ENCODE peak calls at places on chromosomes 12 and 14, in seven cellular contexts. R is spleen, A is adrenal gland, J is WTC11, P is H9, Y is B cell, K is progenitor cell of endocrine pancreas. Z is an unnamed sample.

GRCh38 chr14:67158559-67158958 is 30.7 kb upstream of the GARIN2 start:
- DNase-seq in R (no peak), A (no peak), J (no peak), P (no peak), Y (no peak), K (no peak), Z (no peak)

GRCh38 chr14:58749066-58749669 is 111.4 kb downstream of the DACT1 start:
- DNase-seq in R (no peak), A (peak), J (no peak), P (no peak), Y (no peak), K (no peak), Z (no peak)

GRCh38 chr14:21215879-21216251 is 53.4 kb downstream of the HNRNPC start:
- DNase-seq in R (no peak), A (no peak), J (no peak), P (no peak), Y (no peak), K (no peak), Z (no peak)

GRCh38 chr12:124567035-124567672 is at the start of gene NCOR2:
- DNase-seq in R (peak), A (no peak), J (no peak), P (no peak), Y (peak), K (peak), Z (peak)

GRCh38 chr12:25615119-25615518 is 62.0 kb upstream of the LMNTD1 start:
- DNase-seq in R (no peak), A (peak), J (no peak), P (no peak), Y (no peak), K (no peak), Z (no peak)

GRCh38 chr12:1590083-1590979 is 4.0 kb downstream of the FBXL14 start:
- DNase-seq in R (no peak), A (no peak), J (peak), P (peak), Y (no peak), K (no peak), Z (no peak)

GRCh38 chr12:112870267-112870980 is 36.3 kb upstream of the OAS1 start:
- DNase-seq in R (no peak), A (no peak), J (no peak), P (no peak), Y (peak), K (no peak), Z (no peak)

GRCh38 chr12:131061041-131061806 is 107.5 kb downstream of the ADGRD1 start:
- DNase-seq in R (peak), A (no peak), J (no peak), P (peak), Y (no peak), K (no peak), Z (no peak)

GRCh38 chr12:95173392-95174251 is 43.6 kb downstream of the FGD6 start:
- DNase-seq in R (no peak), A (peak), J (no peak), P (no peak), Y (no peak), K (no peak), Z (no peak)

GRCh38 chr12:3973269-3973884 is 100.2 kb upstream of the PARP11 start:
- DNase-seq in R (no peak), A (no peak), J (no peak), P (peak), Y (no peak), K (no peak), Z (no peak)

GRCh38 chr12:52144512-52145227 is 47.1 kb downstream of the KRT80 start:
- DNase-seq in R (peak), A (no peak), J (no peak), P (peak), Y (no peak), K (no peak), Z (no peak)

GRCh38 chr12:99455350-99456037 is 192.1 kb upstream of the GARIN6 start:
- DNase-seq in R (no peak), A (no peak), J (peak), P (peak), Y (no peak), K (no peak), Z (no peak)

GRCh38 chr12:131097247-131098177 is 143.8 kb downstream of the ADGRD1 start:
- DNase-seq in R (peak), A (no peak), J (peak), P (peak), Y (no peak), K (no peak), Z (no peak)

GRCh38 chr12:50442178-50442908 is 41.7 kb downstream of the LARP4 start:
- DNase-seq in R (no peak), A (no peak), J (no peak), P (no peak), Y (no peak), K (no peak), Z (no peak)

GRCh38 chr12:90280564-90281058 is 572.0 kb upstream of the ATP2B1 start:
- DNase-seq in R (no peak), A (no peak), J (no peak), P (no peak), Y (peak), K (no peak), Z (no peak)

GRCh38 chr12:42568952-42569916 is 20.3 kb downstream of the PRICKLE1 start:
- DNase-seq in R (no peak), A (no peak), J (no peak), P (no peak), Y (peak), K (no peak), Z (no peak)

GRCh38 chr12:51160814-51161459 is 12.0 kb downstream of the TFCP2 start:
- DNase-seq in R (no peak), A (no peak), J (no peak), P (no peak), Y (no peak), K (no peak), Z (no peak)

GRCh38 chr14:99995700-99996356 is 69.4 kb upstream of the EVL start:
- DNase-seq in R (peak), A (peak), J (peak), P (peak), Y (peak), K (no peak), Z (peak)

GRCh38 chr14:100529561-100530031 is 57.6 kb downstream of the BEGAIN start:
- DNase-seq in R (peak), A (no peak), J (peak), P (peak), Y (no peak), K (peak), Z (peak)

GRCh38 chr12:14654842-14655241 is 41.6 kb downstream of the GUCY2C start:
- DNase-seq in R (no peak), A (no peak), J (no peak), P (no peak), Y (no peak), K (no peak), Z (no peak)

GRCh38 chr12:110992909-110993308 is 72.5 kb upstream of the MYL2 start:
- DNase-seq in R (no peak), A (no peak), J (no peak), P (no peak), Y (no peak), K (no peak), Z (no peak)

GRCh38 chr12:5000658-5001390 is 42.9 kb upstream of the KCNA5 start:
- DNase-seq in R (no peak), A (no peak), J (no peak), P (no peak), Y (no peak), K (no peak), Z (no peak)

GRCh38 chr12:18750087-18750486 is 12.2 kb downstream of the CAPZA3 start:
- DNase-seq in R (no peak), A (peak), J (no peak), P (no peak), Y (no peak), K (no peak), Z (no peak)

GRCh38 chr14:23060536-23061260 is 3.4 kb upstream of the CDH24 start:
- DNase-seq in R (no peak), A (no peak), J (no peak), P (no peak), Y (no peak), K (no peak), Z (no peak)

GRCh38 chr14:32449640-32450039 is 120.5 kb downstream of the AKAP6 start:
- DNase-seq in R (no peak), A (no peak), J (no peak), P (no peak), Y (no peak), K (no peak), Z (no peak)

GRCh38 chr12:3483089-3483488 is 7.9 kb upstream of the PRMT8 start:
- DNase-seq in R (no peak), A (no peak), J (no peak), P (peak), Y (no peak), K (no peak), Z (no peak)

GRCh38 chr14:87745507-87746118 is 247.4 kb downstream of the GALC start:
- DNase-seq in R (no peak), A (peak), J (peak), P (peak), Y (peak), K (no peak), Z (no peak)

GRCh38 chr12:51900323-51900889 is 6.9 kb upstream of the ACVRL1 start:
- DNase-seq in R (no peak), A (no peak), J (no peak), P (no peak), Y (no peak), K (no peak), Z (no peak)

GRCh38 chr12:64400041-64400440 is 4.2 kb upstream of the XPOT start:
- DNase-seq in R (no peak), A (peak), J (no peak), P (peak), Y (no peak), K (no peak), Z (no peak)

GRCh38 chr14:29016050-29016900 is 249.7 kb downstream of the FOXG1 start:
- DNase-seq in R (no peak), A (no peak), J (peak), P (peak), Y (no peak), K (peak), Z (no peak)

GRCh38 chr12:12665194-12665593 is 30.8 kb downstream of the GPR19 start:
- DNase-seq in R (no peak), A (no peak), J (peak), P (peak), Y (no peak), K (no peak), Z (no peak)

GRCh38 chr12:123595729-123596128 is 6.2 kb upstream of the DDX55 start:
- DNase-seq in R (no peak), A (no peak), J (no peak), P (no peak), Y (no peak), K (no peak), Z (no peak)

GRCh38 chr12:115037830-115038229 is 353.9 kb upstream of the TBX3 start:
- DNase-seq in R (no peak), A (no peak), J (no peak), P (no peak), Y (no peak), K (no peak), Z (no peak)

GRCh38 chr12:94240171-94240570 is 91.8 kb downstream of the PLXNC1 start:
- DNase-seq in R (no peak), A (no peak), J (no peak), P (no peak), Y (peak), K (no peak), Z (no peak)

GRCh38 chr12:40336573-40337199 is 111.9 kb downstream of the LRRK2 start:
- DNase-seq in R (no peak), A (no peak), J (no peak), P (no peak), Y (no peak), K (no peak), Z (no peak)

GRCh38 chr12:93740721-93741120 is 63.5 kb downstream of the CRADD start:
- DNase-seq in R (no peak), A (no peak), J (no peak), P (no peak), Y (no peak), K (no peak), Z (no peak)

GRCh38 chr12:92065018-92065499 is 80.6 kb downstream of the BTG1 start:
- DNase-seq in R (no peak), A (peak), J (no peak), P (no peak), Y (peak), K (no peak), Z (no peak)

GRCh38 chr12:92062539-92063493 is 82.8 kb downstream of the BTG1 start:
- DNase-seq in R (no peak), A (no peak), J (no peak), P (no peak), Y (no peak), K (no peak), Z (no peak)

GRCh38 chr12:92065664-92066063 is 80.0 kb downstream of the BTG1 start:
- DNase-seq in R (no peak), A (no peak), J (no peak), P (no peak), Y (no peak), K (no peak), Z (no peak)

GRCh38 chr12:92064420-92064819 is 81.2 kb downstream of the BTG1 start:
- DNase-seq in R (no peak), A (no peak), J (no peak), P (no peak), Y (no peak), K (no peak), Z (no peak)

DNA sequence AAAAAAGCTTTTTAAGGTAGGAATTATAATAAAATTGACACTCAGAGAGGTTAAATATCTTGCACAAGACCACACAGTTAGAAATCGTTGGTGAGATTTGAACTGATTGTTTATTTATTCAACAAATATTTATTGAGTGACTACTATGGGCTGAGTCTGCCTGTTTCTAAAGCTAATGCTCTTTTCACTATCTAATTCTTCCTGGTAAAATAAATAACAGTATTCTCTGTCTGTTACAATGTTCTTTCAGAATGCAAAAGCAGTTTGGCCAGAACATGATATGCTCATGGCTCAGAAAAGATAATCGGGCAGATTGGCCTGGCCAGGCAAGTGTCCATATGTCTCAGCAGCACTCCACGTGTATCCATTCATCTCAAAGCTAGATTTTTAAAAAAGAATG is 82.0 kb downstream of the BTG1 start:
- DNase-seq in R (no peak), A (no peak), J (no peak), P (no peak), Y (no peak), K (no peak), Z (no peak)
- TF ChIP-seq CTCF in R (no peak), A (no peak), J (no peak), P (no peak), Y (no peak), K (no peak), Z (no peak)

DNA sequence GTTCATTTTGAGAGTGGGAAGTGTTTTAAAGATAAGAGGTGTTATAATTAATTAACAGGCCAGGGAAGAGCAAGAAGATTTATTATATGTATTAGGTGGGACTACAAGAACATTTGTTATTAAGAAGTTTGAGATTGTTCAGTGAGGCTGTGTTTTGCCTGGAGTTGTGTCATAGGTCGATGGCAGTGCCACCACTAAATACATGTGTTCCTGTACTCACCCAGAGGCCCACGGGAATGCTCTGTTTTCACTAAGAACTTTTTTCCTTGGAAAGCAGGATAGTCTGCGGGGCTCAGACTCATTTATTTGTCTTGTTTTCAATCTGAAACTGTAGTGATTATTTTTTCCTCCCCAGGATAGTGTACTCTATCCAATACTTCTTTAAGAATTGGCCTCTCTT is 10.1 kb downstream of the IRAK3 start:
- DNase-seq in R (no peak), A (no peak), J (no peak), P (no peak), Y (no peak), K (no peak), Z (no peak)
- TF ChIP-seq CTCF in R (no peak), A (no peak), J (no peak), P (no peak), Y (no peak), K (no peak), Z (no peak)

GRCh38 chr14:60328588-60328987 is 79.6 kb downstream of the PPM1A start:
- DNase-seq in R (no peak), A (no peak), J (peak), P (peak), Y (no peak), K (no peak), Z (no peak)
- TF ChIP-seq CTCF in R (no peak), A (no peak), J (no peak), P (peak), Y (no peak), K (peak), Z (no peak)

GRCh38 chr12:69633061-69633460 is 22.4 kb upstream of the LRRC10 start:
- DNase-seq in R (no peak), A (no peak), J (no peak), P (no peak), Y (no peak), K (no peak), Z (no peak)
- TF ChIP-seq CTCF in R (no peak), A (no peak), J (no peak), P (peak), Y (no peak), K (no peak), Z (no peak)

DNA sequence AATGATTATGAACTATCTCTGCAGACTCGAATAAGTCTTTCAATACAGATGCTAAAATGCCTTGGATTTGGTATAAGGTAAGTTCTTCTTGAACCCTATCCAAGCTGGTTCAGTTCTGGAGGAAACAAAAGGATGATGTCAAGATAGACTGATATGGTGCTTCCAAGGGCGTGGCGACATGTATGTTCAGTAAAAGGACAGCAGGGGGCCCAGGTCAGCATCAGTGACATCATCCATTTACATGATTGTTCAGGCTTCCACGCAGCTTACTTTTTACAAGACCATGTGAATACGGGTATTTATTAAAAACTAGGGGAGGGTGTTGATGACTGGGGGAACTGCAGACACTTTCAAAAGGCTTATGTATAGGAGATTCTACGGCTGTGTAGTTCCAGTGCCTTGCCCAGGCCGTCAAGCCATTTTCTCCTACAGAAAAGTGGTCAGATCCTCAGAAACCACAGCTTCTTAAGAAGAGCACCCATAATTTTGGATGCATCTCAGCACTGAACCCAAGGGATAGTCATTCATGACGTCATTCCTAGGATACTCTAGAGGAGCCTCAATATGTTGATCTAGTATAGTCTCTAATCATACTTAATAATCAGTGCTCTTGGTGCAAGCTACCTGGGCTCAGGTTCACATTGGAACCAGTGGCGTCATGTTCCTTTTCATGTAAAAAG is 527.7 kb downstream of the FUT8 start:
- DNase-seq in R (no peak), A (no peak), J (no peak), P (peak), Y (peak), K (no peak), Z (no peak)
- TF ChIP-seq CTCF in R (no peak), A (no peak), J (no peak), P (peak), Y (no peak), K (peak), Z (no peak)

DNA sequence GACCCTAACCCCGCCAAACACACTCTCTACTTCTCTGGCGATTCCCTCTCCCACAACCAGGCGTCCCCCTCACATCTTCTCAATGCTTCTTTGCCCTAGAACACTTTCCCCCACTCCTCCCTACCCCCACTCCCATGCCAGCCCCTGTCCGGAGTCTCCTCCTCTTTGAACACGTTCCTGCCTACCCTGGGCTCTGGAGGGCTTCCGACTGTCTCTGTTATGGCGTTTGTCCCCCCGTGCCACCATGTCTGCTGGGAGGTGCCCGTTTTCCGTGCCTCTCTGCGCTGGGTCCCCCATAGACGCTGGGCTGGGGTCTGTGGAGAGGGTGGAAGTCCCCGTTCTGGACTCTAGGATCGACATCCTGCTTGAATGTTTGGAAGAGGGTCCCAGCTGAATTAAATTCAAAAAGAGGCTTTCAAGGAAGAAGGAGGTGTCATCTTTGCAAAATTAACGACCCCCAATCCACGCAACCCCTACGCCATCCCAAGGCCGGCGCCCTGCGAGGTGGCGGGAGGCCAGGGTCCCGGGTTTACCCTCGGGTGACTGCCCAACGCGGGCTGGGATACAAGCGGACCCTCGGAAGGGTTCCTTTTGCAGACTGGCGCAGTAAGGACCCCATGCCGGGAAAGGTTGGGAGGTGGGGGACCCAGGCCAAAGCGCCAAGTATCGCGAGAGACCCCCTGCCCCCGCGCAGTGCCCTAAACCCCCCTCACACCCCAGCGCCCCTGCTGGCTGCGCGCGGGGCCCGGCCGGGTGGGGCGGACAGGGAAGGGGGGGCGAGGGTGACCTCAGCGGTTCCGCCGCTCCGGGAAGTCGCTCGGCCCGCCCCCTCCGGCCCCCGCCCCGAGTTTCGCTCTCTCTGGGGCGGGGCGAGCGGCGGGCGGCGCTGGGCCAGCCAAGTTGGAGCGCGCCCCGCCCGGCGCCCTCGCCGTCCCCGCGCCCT is 973 bp upstream of the ZBTB42 start:
- DNase-seq in R (peak), A (peak), J (peak), P (peak), Y (peak), K (peak), Z (peak)
- TF ChIP-seq CTCF in R (peak), A (peak), J (no peak), P (peak), Y (peak), K (peak), Z (peak)

Z was measured in natural killer cell.